ENCODE peak calls at places on chromosomes 12 and 14, in ten cellular contexts. A is gastrocnemius medialis, K is ascending aorta, G is left ventricle myocardium inferior, Z is B cell, W is mesothelial cell of epicardium, L is fibroblast of mammary gland, E is cardiac fibroblast, V is PC-3, M is lower lobe of right lung. Q is an unnamed sample.

GRCh38 chr12:31322651-31323248 is 3.2 kb downstream of the SINHCAF start:
- DNase-seq in A (no peak), K (no peak), G (no peak), Z (no peak), W (no peak), L (peak; percentile 36), E (peak; percentile 62), V (no peak), M (no peak), Q (no peak)

GRCh38 chr12:27732281-27732680 is 21.6 kb downstream of the MRPS35 start:
- DNase-seq in A (no peak), K (no peak), G (no peak), Z (no peak), W (no peak), L (no peak), E (peak; percentile 22), V (peak; percentile 51), M (no peak), Q (no peak)

GRCh38 chr14:87131879-87132278 is 861.1 kb downstream of the GALC start:
- DNase-seq in A (peak; percentile 14), K (no peak), G (no peak), Z (no peak), W (no peak), L (peak; percentile 88), E (peak; percentile 1), V (peak; percentile 46), M (no peak), Q (no peak)

GRCh38 chr12:69994593-69995222 is 169.7 kb downstream of the MYRFL start:
- DNase-seq in A (no peak), K (no peak), G (no peak), Z (no peak), W (no peak), L (no peak), E (no peak), V (no peak), M (no peak), Q (no peak)

GRCh38 chr14:22982477-22983245 is at the start of gene AJUBA:
- DNase-seq in A (peak; percentile 39), K (peak; percentile 94), G (peak; percentile 93), Z (peak; percentile 69), W (peak; percentile 82), L (peak; percentile 85), E (peak; percentile 92), V (peak; percentile 90), M (peak; percentile 90), Q (peak; percentile 37)

GRCh38 chr12:25424186-25424854 is 128.8 kb downstream of the LMNTD1 start:
- DNase-seq in A (no peak), K (no peak), G (no peak), Z (no peak), W (no peak), L (peak; percentile 82), E (no peak), V (no peak), M (no peak), Q (no peak)

GRCh38 chr12:127327986-127328385 is 939.0 kb upstream of the TMEM132C start:
- DNase-seq in A (no peak), K (no peak), G (no peak), Z (no peak), W (no peak), L (no peak), E (no peak), V (peak; percentile 39), M (no peak), Q (no peak)

GRCh38 chr14:94404561-94404960 is 16.2 kb upstream of the SERPINA1 start:
- DNase-seq in A (no peak), K (no peak), G (no peak), Z (no peak), W (no peak), L (no peak), E (no peak), V (no peak), M (no peak), Q (no peak)

GRCh38 chr12:95224202-95225170 is 6.9 kb downstream of the VEZT start:
- DNase-seq in A (no peak), K (no peak), G (no peak), Z (no peak), W (no peak), L (peak; percentile 89), E (peak; percentile 76), V (peak; percentile 79), M (no peak), Q (no peak)

GRCh38 chr12:76622351-76622750 is 62.8 kb upstream of the OSBPL8 start:
- DNase-seq in A (no peak), K (no peak), G (no peak), Z (no peak), W (no peak), L (no peak), E (no peak), V (no peak), M (no peak), Q (no peak)

GRCh38 chr12:143964-144649 is 69.8 kb downstream of the SLC6A12 start:
- DNase-seq in A (no peak), K (no peak), G (no peak), Z (no peak), W (no peak), L (no peak), E (no peak), V (peak; percentile 18), M (no peak), Q (no peak)

GRCh38 chr12:130041983-130042812 is 120.1 kb upstream of the FZD10 start:
- DNase-seq in A (no peak), K (no peak), G (no peak), Z (no peak), W (peak; percentile 87), L (no peak), E (no peak), V (no peak), M (peak; percentile 64), Q (no peak)

GRCh38 chr12:21073822-21074460 is 57.1 kb upstream of the SLCO1B1 start:
- DNase-seq in A (no peak), K (no peak), G (no peak), Z (no peak), W (no peak), L (no peak), E (peak; percentile 79), V (peak; percentile 32), M (no peak), Q (no peak)

GRCh38 chr14:77157716-77158115 is 16.1 kb upstream of the ZDHHC22 start:
- DNase-seq in A (no peak), K (no peak), G (no peak), Z (no peak), W (no peak), L (no peak), E (no peak), V (no peak), M (no peak), Q (no peak)

DNA sequence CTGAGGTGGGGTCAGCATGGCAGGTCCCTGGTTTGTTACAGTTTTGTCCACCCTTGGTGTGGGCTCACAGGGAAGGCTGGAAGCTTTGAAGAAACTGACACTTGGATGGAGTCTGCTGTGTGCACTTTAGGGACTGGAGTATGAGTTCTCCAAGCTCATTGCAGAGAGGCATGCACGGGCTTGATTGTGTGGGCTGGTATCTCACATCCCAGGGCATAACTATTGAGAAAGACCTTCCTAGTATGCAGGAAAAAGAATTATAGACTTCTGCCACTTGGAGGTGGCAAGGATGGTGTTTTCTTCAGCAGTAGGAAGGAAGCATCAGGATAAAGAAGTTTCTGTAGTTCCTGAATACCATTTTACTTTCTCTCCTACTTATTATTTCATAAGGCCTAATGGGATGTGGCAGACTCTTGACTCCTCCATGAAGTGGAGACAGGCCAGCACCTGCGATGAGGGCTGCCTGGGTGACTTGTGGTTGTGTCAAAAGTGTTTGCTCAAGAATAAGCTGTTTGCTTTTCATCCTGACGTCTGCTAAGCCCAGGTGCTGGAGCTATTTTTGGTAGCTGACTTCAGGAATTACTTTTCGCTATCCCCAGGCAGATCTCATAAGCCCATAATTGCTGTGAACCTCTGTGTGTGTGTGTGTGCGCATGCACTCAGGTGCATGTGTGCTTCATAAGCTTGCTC is 125.8 kb downstream of the KTN1 start:
- DNase-seq in A (no peak), K (no peak), G (no peak), Z (no peak), W (no peak), L (no peak), E (no peak), V (peak; percentile 68), M (peak; percentile 83), Q (no peak)
- TF ChIP-seq CTCF in A (no peak), K (no peak), G (no peak), Z (no peak), W (no peak), L (no peak), E (no peak), V (no peak), M (no peak), Q (no peak)

DNA sequence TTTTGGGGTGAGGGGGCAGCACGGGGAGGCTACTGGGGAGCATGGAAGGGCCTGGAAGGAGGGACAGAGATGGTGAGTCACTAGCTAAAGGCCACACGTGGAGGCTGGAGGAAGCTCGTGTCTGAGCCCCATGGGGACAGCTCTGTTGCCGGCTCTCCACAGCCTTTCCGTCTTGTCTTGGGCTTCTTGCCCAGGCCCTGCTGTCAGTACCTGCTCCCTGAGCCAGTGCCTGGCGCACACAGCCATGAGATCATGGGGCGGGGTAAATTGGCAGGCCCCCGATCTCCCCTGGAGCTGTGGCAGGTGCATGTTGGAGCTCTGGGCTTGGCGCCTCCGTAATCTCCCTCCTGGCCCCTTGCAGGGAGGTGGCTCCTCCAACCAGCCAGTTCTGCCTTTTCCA is 16.1 kb upstream of the KRT80 start:
- DNase-seq in A (peak; percentile 68), K (no peak), G (peak; percentile 74), Z (no peak), W (no peak), L (peak; percentile 88), E (peak; percentile 90), V (peak; percentile 64), M (peak; percentile 67), Q (no peak)
- TF ChIP-seq CTCF in A (no peak), K (no peak), G (no peak), Z (no peak), W (no peak), L (no peak), E (no peak), V (no peak), M (no peak), Q (no peak)

GRCh38 chr12:48442191-48442828 is 30.0 kb upstream of the ANP32D start:
- DNase-seq in A (no peak), K (no peak), G (no peak), Z (no peak), W (no peak), L (no peak), E (no peak), V (no peak), M (no peak), Q (no peak)
- TF ChIP-seq CTCF in A (no peak), K (no peak), G (no peak), Z (no peak), W (no peak), L (no peak), E (no peak), V (peak; percentile 25), M (no peak), Q (no peak)

DNA sequence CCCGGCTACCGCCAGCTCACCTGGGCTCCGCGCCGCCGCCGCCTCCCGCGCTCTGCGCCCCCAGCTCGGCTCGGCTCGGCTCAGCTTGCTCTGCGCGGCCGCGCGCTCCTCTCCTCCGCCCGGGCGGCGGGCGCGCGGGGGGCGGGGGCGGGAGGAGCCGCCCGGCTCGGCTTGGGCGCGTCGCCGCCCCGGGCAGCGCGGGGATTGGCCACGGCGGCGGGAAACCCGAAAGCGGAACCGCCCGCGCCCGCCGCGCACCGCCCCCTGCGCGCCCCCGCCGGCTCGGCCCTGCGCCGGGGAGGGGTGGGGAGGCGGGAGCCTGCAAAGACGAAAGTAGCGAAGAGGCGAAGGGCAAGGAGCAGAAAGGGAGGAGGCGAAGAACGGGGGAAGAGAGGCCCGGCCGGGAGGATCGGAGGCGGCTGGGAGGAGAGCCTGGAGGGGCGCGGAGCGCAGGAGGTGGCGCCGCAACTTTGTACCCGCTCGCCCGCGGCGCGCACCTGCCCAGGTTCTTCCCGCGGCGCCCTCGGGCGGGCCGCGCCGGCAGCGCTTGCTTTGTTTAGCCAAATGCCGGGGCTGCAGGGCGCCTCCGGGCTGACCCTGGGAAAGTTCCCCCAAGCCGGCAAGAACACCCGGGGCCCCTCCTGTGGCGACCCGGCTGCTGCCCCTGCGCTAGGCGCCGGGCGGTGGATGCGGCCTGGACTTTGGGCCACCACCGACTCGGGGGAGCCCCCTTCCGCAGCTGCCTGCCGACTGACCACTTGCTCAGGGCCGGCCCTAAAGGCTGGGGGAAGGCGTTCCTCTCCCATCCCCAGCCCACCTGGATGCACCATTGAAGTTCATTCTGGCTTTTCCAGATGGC is at the start of gene CAMKK2:
- DNase-seq in A (peak; percentile 58), K (peak; percentile 91), G (peak; percentile 89), Z (peak; percentile 82), W (peak; percentile 86), L (peak; percentile 65), E (peak; percentile 69), V (peak; percentile 91), M (peak; percentile 89), Q (no peak)
- TF ChIP-seq CTCF in A (no peak), K (no peak), G (peak; percentile 42), Z (peak; percentile 52), W (no peak), L (no peak), E (no peak), V (peak; percentile 43), M (peak; percentile 36), Q (no peak)